ENCODE peak calls at places on chromosomes 16 and 17, in four cellular contexts. P is kidney, J is fibroblast of lung, C is mesenchymal stem cell. N is an unnamed sample. For H3K4me1, the result is how much of the 10 kb centered on the place peaks cover.

GRCh38 chr16:50601341-50601740 is 53.1 kb downstream of the NKD1 start:
- DNase-seq in J (no peak), C (no peak), P (peak), N (no peak)

GRCh38 chr16:86888240-86889044 is 310.1 kb downstream of the FOXL1 start:
- DNase-seq in C (no peak), J (no peak), P (no peak), N (no peak)

GRCh38 chr16:80931985-80932720 is 74.5 kb downstream of the CMC2 start:
- DNase-seq in C (peak), J (peak), P (peak), N (no peak)

GRCh38 chr17:77209330-77209748 is 68.6 kb downstream of the SEC14L1 start:
- DNase-seq in P (no peak), C (no peak), J (no peak), N (no peak)

GRCh38 chr17:38727661-38728220 is 2.4 kb upstream of the CISD3 start:
- DNase-seq in P (no peak), J (no peak), C (no peak), N (no peak)

GRCh38 chr16:72983241-72983640 is 64.7 kb downstream of the ZFHX3 start:
- DNase-seq in P (no peak), J (peak), C (no peak), N (no peak)

GRCh38 chr16:16828913-16829398 is 450.0 kb downstream of the NPIPA7 start:
- DNase-seq in C (no peak), P (no peak), J (no peak), N (no peak)

GRCh38 chr17:4566785-4567184 is 6.4 kb upstream of the GGT6 start:
- DNase-seq in C (peak), J (peak), P (no peak), N (no peak)

GRCh38 chr17:83079766-83080616 is 582 bp downstream of the METRNL start:
- DNase-seq in C (no peak), P (no peak), J (no peak), N (no peak)

GRCh38 chr17:5840811-5841446 is 229.2 kb upstream of the WSCD1 start:
- DNase-seq in P (no peak), C (no peak), J (no peak), N (no peak)

GRCh38 chr16:78478267-78478821 is 378.9 kb downstream of the WWOX start:
- DNase-seq in J (no peak), C (peak), P (no peak), N (no peak)

GRCh38 chr17:20009302-20010098 is at the start of gene SPECC1:
- DNase-seq in C (peak), J (peak), P (peak), N (peak)

GRCh38 chr16:28258571-28258970 is 33.8 kb upstream of the SBK1 start:
- DNase-seq in P (no peak), C (no peak), J (peak), N (no peak)

GRCh38 chr16:3938843-3939624 is 58.5 kb upstream of the CREBBP start:
- DNase-seq in C (peak), J (peak), P (no peak), N (no peak)

GRCh38 chr17:15892679-15893332 is 52.1 kb upstream of the ADORA2B start:
- DNase-seq in P (no peak), C (peak), J (peak), N (no peak)

GRCh38 chr16:64088838-64089237 is 1033.0 kb downstream of the CDH11 start:
- DNase-seq in J (no peak), P (no peak), C (no peak), N (no peak)

GRCh38 chr17:76968707-76969597 is 100.7 kb downstream of the MGAT5B start:
- DNase-seq in J (peak), P (peak), C (peak), N (no peak)

GRCh38 chr17:81379523-81379942 is 15.7 kb upstream of the BAHCC1 start:
- DNase-seq in P (peak), C (no peak), J (no peak), N (no peak)

GRCh38 chr16:26664086-26664485 is 402.6 kb upstream of the C16orf82 start:
- DNase-seq in P (no peak), C (no peak), J (no peak), N (no peak)

GRCh38 chr17:28571255-28572122 is at the start of gene PIGS:
- DNase-seq in C (peak), P (peak), J (peak), N (peak)

GRCh38 chr16:56347670-56348069 is 77.7 kb downstream of the AMFR start:
- DNase-seq in J (no peak), C (no peak), P (peak), N (no peak)

GRCh38 chr17:7992516-7992915 is 9.9 kb upstream of the GUCY2D start:
- DNase-seq in C (no peak), J (peak), P (no peak), N (no peak)

GRCh38 chr16:52770828-52771227 is 223.9 kb upstream of the TOX3 start:
- DNase-seq in J (no peak), P (no peak), C (no peak), N (no peak)

GRCh38 chr16:58399718-58400633 is 7.7 kb downstream of the GINS3 start:
- DNase-seq in C (no peak), P (no peak), J (peak), N (no peak)

GRCh38 chr17:45667591-45668171 is 116.4 kb upstream of the CRHR1 start:
- DNase-seq in J (no peak), C (no peak), P (no peak), N (no peak)

GRCh38 chr17:37844158-37844976 is 79.8 kb upstream of the TBC1D3K start:
- DNase-seq in J (peak), C (peak), P (peak), N (no peak)

GRCh38 chr16:10181196-10182162 is 749 bp downstream of the GRIN2A start:
- DNase-seq in J (peak), P (peak), C (peak), N (no peak)

GRCh38 chr16:66250686-66251405 is 115.6 kb upstream of the CDH5 start:
- DNase-seq in P (peak), C (peak), J (peak), N (no peak)

GRCh38 chr16:4261557-4262172 is 11.2 kb downstream of the TFAP4 start:
- DNase-seq in J (peak), C (peak), P (no peak), N (no peak)

GRCh38 chr16:87725596-87726235 is 40.1 kb downstream of the KLHDC4 start:
- DNase-seq in C (peak), P (no peak), J (peak), N (no peak)

GRCh38 chr17:82965371-82965770 is 114.0 kb upstream of the METRNL start:
- DNase-seq in J (no peak), C (no peak), P (peak), N (no peak)

GRCh38 chr16:85522842-85523601 is 90.1 kb upstream of the GSE1 start:
- DNase-seq in C (peak), P (no peak), J (peak), N (no peak)

GRCh38 chr16:81265658-81266451 is 27.4 kb downstream of the BCO1 start:
- DNase-seq in J (peak), C (no peak), P (peak), N (no peak)

GRCh38 chr16:2160915-2161551 is 5.5 kb downstream of the TRAF7 start:
- DNase-seq in C (no peak), J (peak), P (no peak), N (no peak)

GRCh38 chr17:14373587-14374259 is 72.8 kb downstream of the HS3ST3B1 start:
- DNase-seq in C (peak), J (no peak), P (no peak), N (no peak)

DNA sequence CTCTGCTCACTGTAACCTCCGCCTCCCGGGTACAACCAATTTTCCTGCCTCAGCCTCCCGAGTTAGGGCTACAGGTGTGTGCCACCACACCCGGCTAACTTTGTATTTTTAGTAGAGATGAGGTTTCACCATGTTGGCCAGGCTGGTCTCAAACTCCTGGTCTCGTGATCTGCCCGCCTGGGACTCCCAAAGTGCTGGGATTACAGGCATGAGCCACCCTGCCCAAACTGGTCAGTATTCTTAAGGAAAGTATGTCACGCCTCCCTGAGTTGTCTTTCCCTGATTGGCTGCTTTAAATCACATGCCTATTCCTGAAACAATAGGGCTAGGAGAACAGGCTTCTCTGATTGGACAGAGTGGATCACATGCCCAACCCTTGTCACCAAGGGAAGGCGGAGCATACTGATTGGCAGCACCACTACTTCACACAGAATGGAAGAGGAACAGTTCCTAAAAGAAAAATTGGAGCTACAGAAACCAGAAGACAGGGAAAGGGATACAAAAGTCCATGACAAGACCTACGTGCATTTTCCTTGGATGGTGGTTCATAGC is 17.6 kb upstream of the CYB5B start:
- DNase-seq in C (no peak), J (peak), P (no peak), N (no peak)
- H3K4me1 ChIP-seq in C (under half), J (under half), P (under half), N (under half)

GRCh38 chr17:44110823-44111633 is 12.4 kb downstream of the HDAC5 start:
- DNase-seq in P (peak), J (peak), C (peak), N (peak)
- H3K4me1 ChIP-seq in P (half or more), J (under half), C (under half), N (half or more)

GRCh38 chr16:68488559-68488958 is 40.3 kb upstream of the SMPD3 start:
- DNase-seq in J (no peak), P (no peak), C (no peak), N (no peak)

GRCh38 chr16:68491576-68491950 is 43.3 kb upstream of the SMPD3 start:
- DNase-seq in J (no peak), C (no peak), P (no peak), N (no peak)

GRCh38 chr16:68490829-68491575 is 42.7 kb upstream of the SMPD3 start:
- DNase-seq in C (no peak), P (peak), J (peak), N (no peak)

GRCh38 chr16:68492151-68492500 is 43.8 kb upstream of the SMPD3 start:
- DNase-seq in J (no peak), C (no peak), P (no peak), N (no peak)

GRCh38 chr16:68490358-68490757 is 42.0 kb upstream of the SMPD3 start:
- DNase-seq in C (no peak), P (no peak), J (no peak), N (no peak)
- H3K4me1 ChIP-seq in C (under half), P (under half), J (under half), N (under half)

GRCh38 chr17:58335061-58335731 is 6.6 kb upstream of the TSPOAP1 start:
- DNase-seq in J (no peak), C (no peak), P (peak), N (no peak)

GRCh38 chr17:58334661-58335060 is 6.1 kb upstream of the TSPOAP1 start:
- DNase-seq in J (no peak), P (peak), C (no peak), N (no peak)

GRCh38 chr17:58336456-58337094 is 8.0 kb upstream of the TSPOAP1 start:
- DNase-seq in P (peak), C (no peak), J (peak), N (no peak)

GRCh38 chr17:58337126-58337599 is 8.6 kb upstream of the TSPOAP1 start:
- DNase-seq in P (peak), J (no peak), C (no peak), N (no peak)

GRCh38 chr17:58335779-58336455 is 7.3 kb upstream of the TSPOAP1 start:
- DNase-seq in P (peak), C (no peak), J (peak), N (no peak)
- H3K4me1 ChIP-seq in P (under half), C (under half), J (under half), N (under half)

N was measured in thoracic aorta.